ENCODE peak calls at places on chromosomes 7 and 10, in nine cellular contexts. One of them, this sample, is unnamed.

GRCh38 chr7:129993275-129993674 is 40.5 kb upstream of the UBE2H start:
- DNase-seq in HEK293T: no peak
- DNase-seq in T-helper 17 cell: no peak
- DNase-seq in kidney glomerular epithelial cell: no peak
- DNase-seq in brain microvascular endothelial cell: no peak
- DNase-seq in CD4-positive, CD25-positive, alpha-beta regulatory T cell: no peak
- DNase-seq in amygdala: no peak
- DNase-seq in upper lobe of left lung: no peak
- DNase-seq in AG08396: no peak
- DNase-seq in this sample: no peak

GRCh38 chr7:47180268-47180826 is 401.6 kb downstream of the TNS3 start:
- DNase-seq in CD4-positive, CD25-positive, alpha-beta regulatory T cell: no peak
- DNase-seq in amygdala: no peak
- DNase-seq in AG08396: peak; percentile 76
- DNase-seq in upper lobe of left lung: peak; percentile 32
- DNase-seq in brain microvascular endothelial cell: peak; percentile 72
- DNase-seq in kidney glomerular epithelial cell: peak; percentile 76
- DNase-seq in HEK293T: peak; percentile 55
- DNase-seq in T-helper 17 cell: no peak
- DNase-seq in this sample: peak; percentile 69

GRCh38 chr7:2923291-2923781 is 79.2 kb upstream of the GNA12 start:
- DNase-seq in kidney glomerular epithelial cell: no peak
- DNase-seq in CD4-positive, CD25-positive, alpha-beta regulatory T cell: no peak
- DNase-seq in amygdala: no peak
- DNase-seq in upper lobe of left lung: no peak
- DNase-seq in brain microvascular endothelial cell: no peak
- DNase-seq in HEK293T: no peak
- DNase-seq in T-helper 17 cell: no peak
- DNase-seq in AG08396: no peak
- DNase-seq in this sample: no peak

GRCh38 chr10:97393034-97393573 is 8.0 kb downstream of the RRP12 start:
- DNase-seq in upper lobe of left lung: no peak
- DNase-seq in kidney glomerular epithelial cell: no peak
- DNase-seq in AG08396: no peak
- DNase-seq in amygdala: no peak
- DNase-seq in T-helper 17 cell: no peak
- DNase-seq in CD4-positive, CD25-positive, alpha-beta regulatory T cell: no peak
- DNase-seq in brain microvascular endothelial cell: no peak
- DNase-seq in HEK293T: no peak
- DNase-seq in this sample: no peak

GRCh38 chr10:130654726-130655125 is 518.5 kb downstream of the GLRX3 start:
- DNase-seq in HEK293T: no peak
- DNase-seq in AG08396: no peak
- DNase-seq in kidney glomerular epithelial cell: no peak
- DNase-seq in upper lobe of left lung: no peak
- DNase-seq in T-helper 17 cell: no peak
- DNase-seq in CD4-positive, CD25-positive, alpha-beta regulatory T cell: no peak
- DNase-seq in amygdala: no peak
- DNase-seq in brain microvascular endothelial cell: no peak
- DNase-seq in this sample: no peak

GRCh38 chr7:67723591-67723990 is 727.0 kb downstream of the TYW1 start:
- DNase-seq in kidney glomerular epithelial cell: no peak
- DNase-seq in CD4-positive, CD25-positive, alpha-beta regulatory T cell: no peak
- DNase-seq in AG08396: no peak
- DNase-seq in brain microvascular endothelial cell: no peak
- DNase-seq in HEK293T: no peak
- DNase-seq in upper lobe of left lung: no peak
- DNase-seq in amygdala: no peak
- DNase-seq in T-helper 17 cell: no peak
- DNase-seq in this sample: no peak

GRCh38 chr7:157021893-157022680 is 11.6 kb upstream of the MNX1 start:
- DNase-seq in HEK293T: no peak
- DNase-seq in brain microvascular endothelial cell: no peak
- DNase-seq in amygdala: no peak
- DNase-seq in AG08396: no peak
- DNase-seq in kidney glomerular epithelial cell: no peak
- DNase-seq in upper lobe of left lung: no peak
- DNase-seq in T-helper 17 cell: no peak
- DNase-seq in CD4-positive, CD25-positive, alpha-beta regulatory T cell: no peak
- DNase-seq in this sample: no peak

GRCh38 chr10:60353519-60354258 is 36.0 kb downstream of the ANK3 start:
- DNase-seq in HEK293T: peak; percentile 11
- DNase-seq in kidney glomerular epithelial cell: peak; percentile 28
- DNase-seq in amygdala: no peak
- DNase-seq in upper lobe of left lung: no peak
- DNase-seq in CD4-positive, CD25-positive, alpha-beta regulatory T cell: no peak
- DNase-seq in T-helper 17 cell: no peak
- DNase-seq in AG08396: no peak
- DNase-seq in brain microvascular endothelial cell: peak; percentile 88
- DNase-seq in this sample: no peak

GRCh38 chr10:91271886-91272285 is 51.4 kb downstream of the PCGF5 start:
- DNase-seq in amygdala: no peak
- DNase-seq in upper lobe of left lung: no peak
- DNase-seq in CD4-positive, CD25-positive, alpha-beta regulatory T cell: no peak
- DNase-seq in HEK293T: no peak
- DNase-seq in AG08396: no peak
- DNase-seq in brain microvascular endothelial cell: no peak
- DNase-seq in T-helper 17 cell: no peak
- DNase-seq in kidney glomerular epithelial cell: no peak
- DNase-seq in this sample: no peak

GRCh38 chr10:22583683-22584082 is 130.7 kb downstream of the PIP4K2A start:
- DNase-seq in AG08396: no peak
- DNase-seq in T-helper 17 cell: no peak
- DNase-seq in amygdala: no peak
- DNase-seq in brain microvascular endothelial cell: no peak
- DNase-seq in HEK293T: no peak
- DNase-seq in kidney glomerular epithelial cell: no peak
- DNase-seq in upper lobe of left lung: no peak
- DNase-seq in CD4-positive, CD25-positive, alpha-beta regulatory T cell: no peak
- DNase-seq in this sample: no peak

GRCh38 chr7:124276005-124276606 is 243.2 kb upstream of the TMEM229A start:
- DNase-seq in kidney glomerular epithelial cell: peak; percentile 3
- DNase-seq in HEK293T: peak; percentile 39
- DNase-seq in brain microvascular endothelial cell: peak; percentile 10
- DNase-seq in amygdala: no peak
- DNase-seq in AG08396: peak; percentile 7
- DNase-seq in upper lobe of left lung: no peak
- DNase-seq in T-helper 17 cell: no peak
- DNase-seq in CD4-positive, CD25-positive, alpha-beta regulatory T cell: no peak
- DNase-seq in this sample: peak; percentile 39

GRCh38 chr7:27071622-27072390 is 24.0 kb downstream of the HOXA1 start:
- DNase-seq in HEK293T: peak; percentile 53
- DNase-seq in kidney glomerular epithelial cell: no peak
- DNase-seq in amygdala: no peak
- DNase-seq in brain microvascular endothelial cell: no peak
- DNase-seq in upper lobe of left lung: no peak
- DNase-seq in T-helper 17 cell: no peak
- DNase-seq in CD4-positive, CD25-positive, alpha-beta regulatory T cell: no peak
- DNase-seq in AG08396: no peak
- DNase-seq in this sample: no peak

GRCh38 chr7:35533877-35534276 is 161.1 kb downstream of the HERPUD2 start:
- DNase-seq in CD4-positive, CD25-positive, alpha-beta regulatory T cell: no peak
- DNase-seq in amygdala: no peak
- DNase-seq in kidney glomerular epithelial cell: no peak
- DNase-seq in AG08396: no peak
- DNase-seq in upper lobe of left lung: no peak
- DNase-seq in T-helper 17 cell: no peak
- DNase-seq in HEK293T: no peak
- DNase-seq in brain microvascular endothelial cell: no peak
- DNase-seq in this sample: no peak

GRCh38 chr7:48035967-48036478 is 680 bp downstream of the C7orf57 start:
- DNase-seq in T-helper 17 cell: no peak
- DNase-seq in upper lobe of left lung: peak; percentile 24
- DNase-seq in CD4-positive, CD25-positive, alpha-beta regulatory T cell: no peak
- DNase-seq in HEK293T: no peak
- DNase-seq in brain microvascular endothelial cell: peak; percentile 15
- DNase-seq in AG08396: peak; percentile 43
- DNase-seq in kidney glomerular epithelial cell: no peak
- DNase-seq in amygdala: no peak
- DNase-seq in this sample: peak; percentile 30

GRCh38 chr10:5252177-5253037 is 55.8 kb downstream of the AKR1C4 start:
- DNase-seq in HEK293T: no peak
- DNase-seq in AG08396: no peak
- DNase-seq in upper lobe of left lung: no peak
- DNase-seq in kidney glomerular epithelial cell: no peak
- DNase-seq in T-helper 17 cell: no peak
- DNase-seq in brain microvascular endothelial cell: no peak
- DNase-seq in CD4-positive, CD25-positive, alpha-beta regulatory T cell: no peak
- DNase-seq in amygdala: no peak
- DNase-seq in this sample: peak; percentile 77

GRCh38 chr10:124081547-124082140 is 11.8 kb downstream of the CHST15 start:
- DNase-seq in HEK293T: no peak
- DNase-seq in CD4-positive, CD25-positive, alpha-beta regulatory T cell: no peak
- DNase-seq in brain microvascular endothelial cell: no peak
- DNase-seq in amygdala: no peak
- DNase-seq in AG08396: no peak
- DNase-seq in upper lobe of left lung: no peak
- DNase-seq in kidney glomerular epithelial cell: no peak
- DNase-seq in T-helper 17 cell: no peak
- DNase-seq in this sample: no peak

GRCh38 chr10:71203124-71203523 is 9.2 kb upstream of the UNC5B start:
- DNase-seq in AG08396: no peak
- DNase-seq in HEK293T: no peak
- DNase-seq in upper lobe of left lung: no peak
- DNase-seq in CD4-positive, CD25-positive, alpha-beta regulatory T cell: no peak
- DNase-seq in amygdala: no peak
- DNase-seq in brain microvascular endothelial cell: no peak
- DNase-seq in kidney glomerular epithelial cell: no peak
- DNase-seq in T-helper 17 cell: no peak
- DNase-seq in this sample: no peak

GRCh38 chr7:123533929-123534382 is 439 bp downstream of the IQUB start:
- DNase-seq in HEK293T: no peak
- DNase-seq in amygdala: no peak
- DNase-seq in AG08396: no peak
- DNase-seq in CD4-positive, CD25-positive, alpha-beta regulatory T cell: no peak
- DNase-seq in T-helper 17 cell: no peak
- DNase-seq in brain microvascular endothelial cell: no peak
- DNase-seq in upper lobe of left lung: no peak
- DNase-seq in kidney glomerular epithelial cell: peak; percentile 68
- DNase-seq in this sample: no peak

GRCh38 chr7:41445432-41445831 is 257.5 kb downstream of the INHBA start:
- DNase-seq in upper lobe of left lung: no peak
- DNase-seq in HEK293T: no peak
- DNase-seq in brain microvascular endothelial cell: no peak
- DNase-seq in CD4-positive, CD25-positive, alpha-beta regulatory T cell: no peak
- DNase-seq in T-helper 17 cell: no peak
- DNase-seq in amygdala: no peak
- DNase-seq in AG08396: no peak
- DNase-seq in kidney glomerular epithelial cell: no peak
- DNase-seq in this sample: no peak